ENCODE peak calls at places on chromosomes 5 and 9, in nine cellular contexts. One of them, this sample, is unnamed.

GRCh38 chr5:168740055-168740820 is 161.1 kb upstream of the PANK3 start:
- DNase-seq in PC-3: no peak
- DNase-seq in GM23338: no peak
- DNase-seq in MM.1S: no peak
- DNase-seq in HCT116: no peak
- DNase-seq in GM23248: no peak
- DNase-seq in OCI-LY7: no peak
- DNase-seq in hepatocyte: no peak
- DNase-seq in SK-N-SH: no peak
- DNase-seq in this sample: no peak

GRCh38 chr9:21744874-21745273 is 57.6 kb upstream of the MTAP start:
- DNase-seq in PC-3: no peak
- DNase-seq in hepatocyte: no peak
- DNase-seq in HCT116: no peak
- DNase-seq in MM.1S: no peak
- DNase-seq in GM23248: peak; percentile 72
- DNase-seq in OCI-LY7: no peak
- DNase-seq in SK-N-SH: no peak
- DNase-seq in GM23338: no peak
- DNase-seq in this sample: no peak

GRCh38 chr9:89021154-89021803 is 30.0 kb downstream of the S1PR3 start:
- DNase-seq in PC-3: peak; percentile 87
- DNase-seq in MM.1S: no peak
- DNase-seq in OCI-LY7: no peak
- DNase-seq in SK-N-SH: no peak
- DNase-seq in GM23248: peak; percentile 94
- DNase-seq in GM23338: no peak
- DNase-seq in hepatocyte: peak; percentile 58
- DNase-seq in HCT116: peak; percentile 19
- DNase-seq in this sample: no peak

GRCh38 chr9:31839273-31839672 is 545.2 kb upstream of the ACO1 start:
- DNase-seq in MM.1S: peak; percentile 16
- DNase-seq in GM23338: peak; percentile 38
- DNase-seq in PC-3: peak; percentile 3
- DNase-seq in SK-N-SH: no peak
- DNase-seq in OCI-LY7: no peak
- DNase-seq in HCT116: no peak
- DNase-seq in hepatocyte: peak; percentile 34
- DNase-seq in GM23248: no peak
- DNase-seq in this sample: peak; percentile 21

GRCh38 chr9:109599131-109599530 is 101.0 kb upstream of the PTPN3 start:
- DNase-seq in HCT116: no peak
- DNase-seq in PC-3: no peak
- DNase-seq in OCI-LY7: no peak
- DNase-seq in GM23248: peak; percentile 52
- DNase-seq in hepatocyte: no peak
- DNase-seq in SK-N-SH: no peak
- DNase-seq in GM23338: no peak
- DNase-seq in MM.1S: no peak
- DNase-seq in this sample: no peak

GRCh38 chr9:38357350-38358114 is 35.0 kb upstream of the ALDH1B1 start:
- DNase-seq in GM23338: no peak
- DNase-seq in MM.1S: no peak
- DNase-seq in OCI-LY7: no peak
- DNase-seq in GM23248: no peak
- DNase-seq in SK-N-SH: no peak
- DNase-seq in HCT116: no peak
- DNase-seq in PC-3: no peak
- DNase-seq in hepatocyte: no peak
- DNase-seq in this sample: no peak

GRCh38 chr5:41270423-41271251 is 57.3 kb upstream of the C6 start:
- DNase-seq in GM23338: peak; percentile 71
- DNase-seq in SK-N-SH: peak; percentile 18
- DNase-seq in HCT116: peak; percentile 33
- DNase-seq in PC-3: peak; percentile 85
- DNase-seq in hepatocyte: peak; percentile 68
- DNase-seq in GM23248: peak; percentile 80
- DNase-seq in MM.1S: peak; percentile 54
- DNase-seq in OCI-LY7: peak; percentile 21
- DNase-seq in this sample: peak; percentile 62

GRCh38 chr5:180291234-180291940 is 496 bp downstream of the MAPK9 start:
- DNase-seq in OCI-LY7: peak; percentile 54
- DNase-seq in GM23248: no peak
- DNase-seq in SK-N-SH: no peak
- DNase-seq in hepatocyte: no peak
- DNase-seq in PC-3: no peak
- DNase-seq in MM.1S: peak; percentile 27
- DNase-seq in GM23338: peak; percentile 51
- DNase-seq in HCT116: no peak
- DNase-seq in this sample: peak; percentile 40

GRCh38 chr9:131039129-131039954 is 30.4 kb downstream of the LAMC3 start:
- DNase-seq in HCT116: no peak
- DNase-seq in PC-3: no peak
- DNase-seq in SK-N-SH: no peak
- DNase-seq in hepatocyte: no peak
- DNase-seq in GM23248: no peak
- DNase-seq in MM.1S: no peak
- DNase-seq in OCI-LY7: no peak
- DNase-seq in GM23338: no peak
- DNase-seq in this sample: no peak

GRCh38 chr5:36108758-36109245 is 42.1 kb upstream of the UGT3A2 start:
- DNase-seq in PC-3: peak; percentile 69
- DNase-seq in OCI-LY7: no peak
- DNase-seq in SK-N-SH: no peak
- DNase-seq in MM.1S: no peak
- DNase-seq in GM23248: peak; percentile 17
- DNase-seq in HCT116: no peak
- DNase-seq in GM23338: no peak
- DNase-seq in hepatocyte: no peak
- DNase-seq in this sample: no peak

GRCh38 chr5:99614888-99615287 is 686.1 kb upstream of the CHD1 start:
- DNase-seq in OCI-LY7: no peak
- DNase-seq in SK-N-SH: no peak
- DNase-seq in HCT116: no peak
- DNase-seq in GM23338: no peak
- DNase-seq in hepatocyte: no peak
- DNase-seq in MM.1S: no peak
- DNase-seq in GM23248: no peak
- DNase-seq in PC-3: peak; percentile 68
- DNase-seq in this sample: no peak

DNA sequence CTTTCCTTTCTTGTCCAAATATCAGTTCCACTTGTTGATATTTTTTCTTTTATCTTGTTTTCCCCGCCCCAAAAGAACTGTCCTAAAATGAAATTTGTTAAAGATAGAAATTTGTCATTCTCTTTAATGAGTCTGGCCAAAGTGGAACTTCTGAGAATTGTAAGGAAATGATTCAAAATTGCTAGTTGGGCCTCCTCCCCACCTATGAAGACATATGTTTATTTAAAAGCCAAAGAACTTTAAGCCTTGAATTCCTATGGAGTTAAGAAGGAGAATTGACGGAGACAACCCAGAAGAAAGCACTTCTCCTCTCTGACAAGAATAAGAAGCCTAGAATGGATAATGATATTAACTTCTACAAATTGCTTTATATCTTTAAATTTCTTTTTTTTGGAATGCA is 59.1 kb upstream of the ALDH1A1 start:
- DNase-seq in OCI-LY7: no peak
- DNase-seq in GM23338: no peak
- DNase-seq in HCT116: no peak
- DNase-seq in PC-3: no peak
- DNase-seq in SK-N-SH: no peak
- DNase-seq in hepatocyte: no peak
- DNase-seq in GM23248: peak; percentile 56
- DNase-seq in MM.1S: no peak
- DNase-seq in this sample: no peak
- H2AFZ ChIP-seq in OCI-LY7: no peak overlapping the region
- H2AFZ ChIP-seq in GM23338: no peak overlapping the region
- H2AFZ ChIP-seq in HCT116: no peak overlapping the region
- H2AFZ ChIP-seq in PC-3: no peak overlapping the region
- H2AFZ ChIP-seq in SK-N-SH: no peak overlapping the region
- H2AFZ ChIP-seq in hepatocyte: no peak overlapping the region
- H2AFZ ChIP-seq in GM23248: peak overlapping the region; percentile 23
- H2AFZ ChIP-seq in MM.1S: no peak overlapping the region
- H2AFZ ChIP-seq in this sample: no peak overlapping the region

GRCh38 chr5:133365326-133365725 is 247.0 kb downstream of the FSTL4 start:
- DNase-seq in hepatocyte: no peak
- DNase-seq in GM23248: no peak
- DNase-seq in HCT116: no peak
- DNase-seq in OCI-LY7: no peak
- DNase-seq in SK-N-SH: peak; percentile 65
- DNase-seq in GM23338: peak; percentile 67
- DNase-seq in PC-3: no peak
- DNase-seq in MM.1S: no peak
- DNase-seq in this sample: peak; percentile 81
- TF ChIP-seq EZH2phosphoT487 in hepatocyte: no peak
- TF ChIP-seq EZH2phosphoT487 in GM23248: no peak
- TF ChIP-seq EZH2phosphoT487 in HCT116: no peak
- TF ChIP-seq EZH2phosphoT487 in OCI-LY7: no peak
- TF ChIP-seq EZH2phosphoT487 in SK-N-SH: no peak
- TF ChIP-seq EZH2phosphoT487 in GM23338: no peak
- TF ChIP-seq EZH2phosphoT487 in PC-3: no peak
- TF ChIP-seq EZH2phosphoT487 in MM.1S: no peak
- TF ChIP-seq EZH2phosphoT487 in this sample: no peak

DNA sequence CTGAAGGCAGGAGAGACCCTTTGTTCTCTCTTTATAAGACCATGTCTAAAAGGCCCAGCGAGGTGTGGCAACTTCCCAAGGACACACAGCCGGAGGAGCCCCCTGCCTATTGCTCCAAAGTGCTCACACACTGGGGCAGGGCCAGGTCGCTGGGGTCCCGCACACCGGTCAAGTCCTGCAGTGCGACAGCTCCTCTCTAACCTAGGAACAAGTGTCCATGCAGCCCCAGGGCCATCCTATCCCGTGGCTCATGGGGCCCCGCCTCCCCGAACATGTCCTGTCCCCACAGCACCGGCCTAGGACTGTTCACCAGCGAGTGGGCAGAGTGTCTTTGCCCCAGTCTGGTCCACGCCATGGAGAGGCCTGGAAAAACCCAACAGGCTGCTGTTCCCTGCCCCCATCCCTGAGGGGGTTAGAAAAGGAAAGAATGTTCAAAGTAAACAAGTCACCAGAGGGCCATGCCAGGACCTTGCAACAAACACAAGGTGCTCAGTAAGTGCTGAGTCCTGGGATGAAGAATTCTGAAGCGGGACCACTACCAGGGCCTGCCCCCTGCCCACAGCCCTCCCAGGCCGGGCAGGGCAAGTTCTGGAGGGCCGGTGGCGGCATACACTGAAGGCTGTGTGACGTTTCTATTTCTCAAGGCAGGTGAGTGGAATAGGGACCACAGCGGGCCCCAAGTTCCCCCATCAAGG is 958 bp downstream of the NINJ1 start:
- DNase-seq in GM23338: peak; percentile 54
- DNase-seq in GM23248: peak; percentile 47
- DNase-seq in PC-3: peak; percentile 39
- DNase-seq in MM.1S: no peak
- DNase-seq in OCI-LY7: no peak
- DNase-seq in SK-N-SH: no peak
- DNase-seq in hepatocyte: peak; percentile 68
- DNase-seq in HCT116: no peak
- DNase-seq in this sample: peak; percentile 18
- H2AFZ ChIP-seq in GM23338: peak overlapping the region; percentile 90
- H2AFZ ChIP-seq in GM23248: peak overlapping the region; percentile 96
- H2AFZ ChIP-seq in PC-3: peak overlapping the region; percentile 93
- H2AFZ ChIP-seq in MM.1S: peak overlapping the region; percentile 76
- H2AFZ ChIP-seq in OCI-LY7: peak overlapping the region; percentile 82
- H2AFZ ChIP-seq in SK-N-SH: peak overlapping the region; percentile 89
- H2AFZ ChIP-seq in hepatocyte: peak overlapping the region; percentile 49
- H2AFZ ChIP-seq in HCT116: no peak overlapping the region
- H2AFZ ChIP-seq in this sample: peak overlapping the region; percentile 97

GRCh38 chr9:111963995-111964394 is 67.4 kb downstream of the UGCG start:
- DNase-seq in MM.1S: no peak
- DNase-seq in PC-3: no peak
- DNase-seq in hepatocyte: no peak
- DNase-seq in HCT116: no peak
- DNase-seq in OCI-LY7: no peak
- DNase-seq in SK-N-SH: no peak
- DNase-seq in GM23338: no peak
- DNase-seq in GM23248: no peak
- DNase-seq in this sample: no peak

GRCh38 chr9:111966851-111967250 is 70.2 kb downstream of the UGCG start:
- DNase-seq in OCI-LY7: no peak
- DNase-seq in SK-N-SH: no peak
- DNase-seq in PC-3: no peak
- DNase-seq in HCT116: no peak
- DNase-seq in GM23248: peak; percentile 59
- DNase-seq in MM.1S: no peak
- DNase-seq in hepatocyte: peak; percentile 30
- DNase-seq in GM23338: no peak
- DNase-seq in this sample: no peak

GRCh38 chr9:111967621-111968020 is 71.0 kb downstream of the UGCG start:
- DNase-seq in HCT116: no peak
- DNase-seq in OCI-LY7: no peak
- DNase-seq in PC-3: no peak
- DNase-seq in GM23248: no peak
- DNase-seq in GM23338: no peak
- DNase-seq in MM.1S: no peak
- DNase-seq in hepatocyte: no peak
- DNase-seq in SK-N-SH: no peak
- DNase-seq in this sample: no peak

GRCh38 chr9:111966324-111966723 is 69.7 kb downstream of the UGCG start:
- DNase-seq in HCT116: no peak
- DNase-seq in MM.1S: no peak
- DNase-seq in PC-3: no peak
- DNase-seq in hepatocyte: no peak
- DNase-seq in SK-N-SH: no peak
- DNase-seq in OCI-LY7: no peak
- DNase-seq in GM23248: no peak
- DNase-seq in GM23338: no peak
- DNase-seq in this sample: no peak

DNA sequence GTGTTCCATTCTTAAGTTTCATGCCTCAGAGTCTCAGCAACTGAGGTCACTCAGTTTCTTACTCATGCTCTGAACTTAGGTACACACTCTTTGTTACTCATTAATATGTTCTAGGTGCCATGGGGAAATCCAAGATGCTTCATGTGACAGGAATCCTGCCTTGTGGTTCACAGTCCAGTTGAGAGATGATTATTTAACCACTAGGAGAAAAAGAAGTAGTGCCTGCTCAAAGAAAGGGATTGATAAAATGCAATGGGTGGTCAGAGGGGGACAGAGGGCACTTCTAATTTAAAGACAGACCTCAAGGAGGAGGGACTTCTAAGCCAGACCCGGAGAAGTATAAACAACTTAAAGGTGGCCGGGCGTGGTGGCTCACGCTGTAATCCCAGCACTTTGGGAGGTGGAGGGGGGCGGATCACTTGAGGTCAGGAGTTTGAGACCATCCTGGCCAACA is 69.0 kb downstream of the UGCG start:
- DNase-seq in HCT116: peak; percentile 83
- DNase-seq in SK-N-SH: no peak
- DNase-seq in GM23248: peak; percentile 97
- DNase-seq in PC-3: peak; percentile 90
- DNase-seq in hepatocyte: peak; percentile 74
- DNase-seq in OCI-LY7: no peak
- DNase-seq in GM23338: no peak
- DNase-seq in MM.1S: no peak
- DNase-seq in this sample: no peak
- TF ChIP-seq EZH2phosphoT487 in HCT116: no peak
- TF ChIP-seq EZH2phosphoT487 in SK-N-SH: no peak
- TF ChIP-seq EZH2phosphoT487 in GM23248: no peak
- TF ChIP-seq EZH2phosphoT487 in PC-3: no peak
- TF ChIP-seq EZH2phosphoT487 in hepatocyte: no peak
- TF ChIP-seq EZH2phosphoT487 in OCI-LY7: no peak
- TF ChIP-seq EZH2phosphoT487 in GM23338: no peak
- TF ChIP-seq EZH2phosphoT487 in MM.1S: no peak
- TF ChIP-seq EZH2phosphoT487 in this sample: no peak

GRCh38 chr5:111984044-111984443 is 227.1 kb upstream of the NREP start:
- DNase-seq in MM.1S: no peak
- DNase-seq in HCT116: no peak
- DNase-seq in GM23248: peak; percentile 92
- DNase-seq in OCI-LY7: no peak
- DNase-seq in SK-N-SH: peak; percentile 21
- DNase-seq in GM23338: no peak
- DNase-seq in PC-3: peak; percentile 85
- DNase-seq in hepatocyte: no peak
- DNase-seq in this sample: no peak
- H2AFZ ChIP-seq in MM.1S: no peak overlapping the region
- H2AFZ ChIP-seq in HCT116: no peak overlapping the region
- H2AFZ ChIP-seq in GM23248: no peak overlapping the region
- H2AFZ ChIP-seq in OCI-LY7: no peak overlapping the region
- H2AFZ ChIP-seq in SK-N-SH: no peak overlapping the region
- H2AFZ ChIP-seq in GM23338: no peak overlapping the region
- H2AFZ ChIP-seq in PC-3: no peak overlapping the region
- H2AFZ ChIP-seq in hepatocyte: no peak overlapping the region
- H2AFZ ChIP-seq in this sample: no peak overlapping the region

This sample was measured in neural progenitor cell.